ENCODE peak calls at places on chromosomes 13 and 19, in seven cellular contexts. S is Panc1, V is Caco-2, A is LoVo, I is T1000, Y is T-helper 1 cell, N is NCI-H345. L is an unnamed sample.

GRCh38 chr19:2533686-2534085 is 57.8 kb downstream of the GADD45B start:
- DNase-seq in V (no peak), A (no peak), S (no peak), Y (no peak), N (no peak), I (no peak), L (no peak)

GRCh38 chr19:34733826-34734600 is at the start of gene ZNF181:
- DNase-seq in V (peak; percentile 93), N (peak; percentile 98), A (peak; percentile 91), I (peak; percentile 85), Y (peak; percentile 63), S (peak; percentile 82), L (peak; percentile 80)

GRCh38 chr19:42203700-42204099 is 13.8 kb downstream of the DEDD2 start:
- DNase-seq in A (no peak), Y (no peak), S (no peak), N (no peak), V (no peak), I (no peak), L (no peak)

GRCh38 chr19:40219721-40220276 is 1.6 kb upstream of the TTC9B start:
- DNase-seq in N (peak; percentile 71), Y (no peak), V (no peak), S (peak; percentile 100), I (peak; percentile 41), A (peak; percentile 76), L (no peak)

GRCh38 chr13:51456510-51456909 is 3.7 kb upstream of the INTS6 start:
- DNase-seq in A (no peak), V (no peak), S (no peak), Y (no peak), N (no peak), I (no peak), L (no peak)

GRCh38 chr13:48864100-48864499 is 111.6 kb upstream of the FNDC3A start:
- DNase-seq in S (no peak), I (no peak), A (no peak), N (no peak), V (no peak), Y (no peak), L (no peak)

GRCh38 chr13:33554919-33555791 is 262.8 kb upstream of the RFC3 start:
- DNase-seq in A (no peak), I (no peak), V (no peak), N (no peak), Y (no peak), S (no peak), L (no peak)

GRCh38 chr19:58279925-58280316 is 1.2 kb downstream of the ZNF8 start:
- DNase-seq in S (no peak), Y (no peak), N (no peak), A (no peak), I (no peak), V (no peak), L (no peak)

GRCh38 chr13:42110410-42111155 is 62.1 kb downstream of the DGKH start:
- DNase-seq in V (peak; percentile 72), I (no peak), A (peak; percentile 70), S (peak; percentile 38), Y (peak; percentile 21), N (peak; percentile 50), L (peak; percentile 29)

GRCh38 chr19:14968247-14968646 is 11.4 kb downstream of the SLC1A6 start:
- DNase-seq in N (no peak), V (no peak), A (no peak), Y (no peak), I (no peak), S (no peak), L (no peak)

GRCh38 chr19:4362871-4363545 is 19.6 kb downstream of the MPND start:
- DNase-seq in N (no peak), A (no peak), S (no peak), V (peak; percentile 49), I (no peak), Y (no peak), L (no peak)

GRCh38 chr19:4189641-4190040 is 7.2 kb downstream of the ANKRD24 start:
- DNase-seq in N (no peak), S (no peak), A (no peak), V (no peak), I (no peak), Y (no peak), L (no peak)

GRCh38 chr19:48992571-48993174 is 436 bp downstream of the GYS1 start:
- DNase-seq in I (no peak), A (no peak), V (no peak), N (no peak), Y (no peak), S (no peak), L (no peak)

GRCh38 chr13:64154514-64154913 is 2738.9 kb upstream of the PCDH20 start:
- DNase-seq in S (no peak), V (peak; percentile 4), A (no peak), N (no peak), Y (no peak), I (no peak), L (peak; percentile 19)

GRCh38 chr19:2616741-2617392 is 85.6 kb downstream of the GNG7 start:
- DNase-seq in A (no peak), V (no peak), N (no peak), I (no peak), Y (no peak), S (no peak), L (no peak)

GRCh38 chr13:112885782-112886268 is 83.2 kb upstream of the MCF2L start:
- DNase-seq in V (peak; percentile 83), A (peak; percentile 68), I (no peak), S (no peak), N (peak; percentile 81), Y (no peak), L (peak; percentile 99)

GRCh38 chr13:51906581-51906980 is 44.8 kb downstream of the CCDC70 start:
- DNase-seq in N (peak; percentile 39), Y (no peak), I (no peak), V (no peak), S (no peak), A (no peak), L (peak; percentile 89)

GRCh38 chr13:109704771-109705628 is 81.4 kb downstream of the IRS2 start:
- DNase-seq in I (no peak), N (peak; percentile 52), A (no peak), V (peak; percentile 26), Y (no peak), S (no peak), L (peak; percentile 78)

GRCh38 chr19:1918975-1919374 is 13.8 kb downstream of the ADAT3 start:
- DNase-seq in N (no peak), S (no peak), Y (no peak), V (no peak), I (no peak), A (no peak), L (no peak)

GRCh38 chr13:112066624-112067004 is 335 bp upstream of the SOX1 start:
- DNase-seq in A (no peak), V (peak; percentile 91), Y (no peak), N (peak; percentile 98), I (peak; percentile 70), S (no peak), L (peak; percentile 99)

GRCh38 chr19:8116437-8117293 is 32.7 kb downstream of the FBN3 start:
- DNase-seq in V (no peak), I (no peak), A (no peak), S (no peak), Y (no peak), N (no peak), L (no peak)

GRCh38 chr19:51462276-51462675 is 4.0 kb upstream of the SIGLEC8 start:
- DNase-seq in S (no peak), A (no peak), N (no peak), V (no peak), Y (no peak), I (no peak), L (no peak)

GRCh38 chr19:13401388-13401787 is 104.9 kb downstream of the CACNA1A start:
- DNase-seq in S (no peak), A (no peak), V (peak; percentile 8), Y (no peak), N (no peak), I (peak; percentile 12), L (no peak)

GRCh38 chr19:10430505-10431253 is 10.3 kb downstream of the PDE4A start:
- DNase-seq in V (no peak), I (no peak), N (no peak), A (peak; percentile 53), S (no peak), Y (no peak), L (no peak)

GRCh38 chr19:5676105-5676671 is 4.1 kb downstream of the MICOS13 start:
- DNase-seq in V (no peak), I (no peak), N (no peak), A (no peak), Y (no peak), S (no peak), L (no peak)

GRCh38 chr13:66835040-66835628 is 395.0 kb downstream of the PCDH9 start:
- DNase-seq in Y (no peak), S (no peak), I (no peak), N (peak; percentile 95), A (no peak), V (no peak), L (peak; percentile 99)